ENCODE peak calls at places on chromosomes 5 and 9, in eight cellular contexts. One of them, this sample, is unnamed.

GRCh38 chr5:33903118-33903517 is 11.3 kb upstream of the ADAMTS12 start:
- DNase-seq in ovary: no peak
- DNase-seq in HCT116: no peak
- DNase-seq in transverse colon: no peak
- DNase-seq in IMR-90: no peak
- DNase-seq in testis: no peak
- DNase-seq in uterus: no peak
- DNase-seq in stomach: no peak
- DNase-seq in this sample: no peak

GRCh38 chr9:73118297-73118696 is 33.4 kb upstream of the ANXA1 start:
- DNase-seq in ovary: no peak
- DNase-seq in uterus: no peak
- DNase-seq in transverse colon: no peak
- DNase-seq in testis: no peak
- DNase-seq in IMR-90: no peak
- DNase-seq in HCT116: no peak
- DNase-seq in stomach: no peak
- DNase-seq in this sample: no peak

GRCh38 chr5:32274548-32275420 is 38.0 kb downstream of the MTMR12 start:
- DNase-seq in HCT116: no peak
- DNase-seq in stomach: no peak
- DNase-seq in ovary: peak; percentile 28
- DNase-seq in uterus: no peak
- DNase-seq in testis: no peak
- DNase-seq in IMR-90: peak; percentile 72
- DNase-seq in transverse colon: no peak
- DNase-seq in this sample: no peak

GRCh38 chr9:114098021-114098659 is 952 bp downstream of the KIF12 start:
- DNase-seq in uterus: peak; percentile 26
- DNase-seq in testis: peak; percentile 46
- DNase-seq in stomach: peak; percentile 63
- DNase-seq in ovary: peak; percentile 49
- DNase-seq in transverse colon: peak; percentile 70
- DNase-seq in HCT116: peak; percentile 23
- DNase-seq in IMR-90: no peak
- DNase-seq in this sample: peak; percentile 80

GRCh38 chr9:16871358-16872151 is 1.1 kb upstream of the BNC2 start:
- DNase-seq in HCT116: no peak
- DNase-seq in ovary: peak; percentile 69
- DNase-seq in IMR-90: peak; percentile 88
- DNase-seq in stomach: peak; percentile 35
- DNase-seq in uterus: peak; percentile 61
- DNase-seq in transverse colon: peak; percentile 44
- DNase-seq in testis: peak; percentile 59
- DNase-seq in this sample: peak; percentile 53

GRCh38 chr5:44862808-44863207 is 54.1 kb downstream of the MRPS30 start:
- DNase-seq in IMR-90: peak; percentile 1
- DNase-seq in testis: no peak
- DNase-seq in stomach: no peak
- DNase-seq in HCT116: peak; percentile 41
- DNase-seq in transverse colon: no peak
- DNase-seq in uterus: no peak
- DNase-seq in ovary: no peak
- DNase-seq in this sample: no peak

GRCh38 chr5:74257645-74258328 is 382.7 kb downstream of the ENC1 start:
- DNase-seq in HCT116: no peak
- DNase-seq in uterus: peak; percentile 84
- DNase-seq in IMR-90: peak; percentile 55
- DNase-seq in transverse colon: peak; percentile 81
- DNase-seq in testis: peak; percentile 69
- DNase-seq in ovary: peak; percentile 76
- DNase-seq in stomach: peak; percentile 50
- DNase-seq in this sample: peak; percentile 36

GRCh38 chr9:98926016-98926415 is 17.7 kb upstream of the COL15A1 start:
- DNase-seq in IMR-90: peak; percentile 66
- DNase-seq in uterus: no peak
- DNase-seq in HCT116: no peak
- DNase-seq in transverse colon: no peak
- DNase-seq in ovary: no peak
- DNase-seq in stomach: no peak
- DNase-seq in testis: no peak
- DNase-seq in this sample: no peak

GRCh38 chr5:179293276-179293675 is 52.0 kb downstream of the ADAMTS2 start:
- DNase-seq in transverse colon: no peak
- DNase-seq in stomach: no peak
- DNase-seq in IMR-90: no peak
- DNase-seq in uterus: peak; percentile 23
- DNase-seq in testis: peak; percentile 43
- DNase-seq in HCT116: no peak
- DNase-seq in ovary: peak; percentile 8
- DNase-seq in this sample: no peak

GRCh38 chr9:2109066-2109650 is 94.0 kb downstream of the SMARCA2 start:
- DNase-seq in uterus: no peak
- DNase-seq in stomach: no peak
- DNase-seq in ovary: no peak
- DNase-seq in IMR-90: peak; percentile 32
- DNase-seq in transverse colon: no peak
- DNase-seq in testis: no peak
- DNase-seq in HCT116: no peak
- DNase-seq in this sample: no peak

GRCh38 chr9:124282442-124283231 is 24.9 kb downstream of the NEK6 start:
- DNase-seq in HCT116: no peak
- DNase-seq in IMR-90: peak; percentile 79
- DNase-seq in ovary: peak; percentile 81
- DNase-seq in transverse colon: peak; percentile 62
- DNase-seq in testis: peak; percentile 91
- DNase-seq in uterus: peak; percentile 80
- DNase-seq in stomach: peak; percentile 52
- DNase-seq in this sample: peak; percentile 41

GRCh38 chr5:102324714-102325113 is 28.6 kb upstream of the SLCO4C1 start:
- DNase-seq in ovary: no peak
- DNase-seq in transverse colon: no peak
- DNase-seq in IMR-90: no peak
- DNase-seq in uterus: no peak
- DNase-seq in HCT116: no peak
- DNase-seq in testis: no peak
- DNase-seq in stomach: no peak
- DNase-seq in this sample: no peak

GRCh38 chr5:65100846-65101678 is 332.3 kb downstream of the CWC27 start:
- DNase-seq in HCT116: peak; percentile 22
- DNase-seq in transverse colon: peak; percentile 65
- DNase-seq in testis: peak; percentile 82
- DNase-seq in uterus: peak; percentile 35
- DNase-seq in IMR-90: peak; percentile 86
- DNase-seq in ovary: peak; percentile 75
- DNase-seq in stomach: peak; percentile 49
- DNase-seq in this sample: peak; percentile 67
- TF ChIP-seq POLR2A in HCT116: no peak
- TF ChIP-seq POLR2A in transverse colon: no peak
- TF ChIP-seq POLR2A in testis: no peak
- TF ChIP-seq POLR2A in uterus: no peak
- TF ChIP-seq POLR2A in IMR-90: no peak
- TF ChIP-seq POLR2A in ovary: no peak
- TF ChIP-seq POLR2A in stomach: no peak
- TF ChIP-seq POLR2A in this sample: no peak

GRCh38 chr9:106799146-106799545 is 63.8 kb upstream of the ZNF462 start:
- DNase-seq in transverse colon: no peak
- DNase-seq in ovary: no peak
- DNase-seq in HCT116: no peak
- DNase-seq in stomach: no peak
- DNase-seq in uterus: no peak
- DNase-seq in testis: no peak
- DNase-seq in IMR-90: peak; percentile 79
- DNase-seq in this sample: no peak

GRCh38 chr9:106796771-106797170 is 66.2 kb upstream of the ZNF462 start:
- DNase-seq in transverse colon: no peak
- DNase-seq in HCT116: no peak
- DNase-seq in IMR-90: no peak
- DNase-seq in uterus: no peak
- DNase-seq in stomach: no peak
- DNase-seq in ovary: no peak
- DNase-seq in testis: no peak
- DNase-seq in this sample: no peak

GRCh38 chr9:106800691-106801090 is 62.3 kb upstream of the ZNF462 start:
- DNase-seq in testis: no peak
- DNase-seq in transverse colon: no peak
- DNase-seq in HCT116: no peak
- DNase-seq in stomach: no peak
- DNase-seq in uterus: no peak
- DNase-seq in ovary: no peak
- DNase-seq in IMR-90: no peak
- DNase-seq in this sample: no peak

GRCh38 chr9:106797299-106797698 is 65.7 kb upstream of the ZNF462 start:
- DNase-seq in testis: no peak
- DNase-seq in transverse colon: peak; percentile 56
- DNase-seq in uterus: no peak
- DNase-seq in HCT116: no peak
- DNase-seq in stomach: no peak
- DNase-seq in IMR-90: no peak
- DNase-seq in ovary: no peak
- DNase-seq in this sample: no peak

GRCh38 chr9:106798021-106798799 is 64.8 kb upstream of the ZNF462 start:
- DNase-seq in ovary: no peak
- DNase-seq in HCT116: no peak
- DNase-seq in testis: no peak
- DNase-seq in IMR-90: no peak
- DNase-seq in uterus: no peak
- DNase-seq in stomach: no peak
- DNase-seq in transverse colon: no peak
- DNase-seq in this sample: no peak
- H3K27ac ChIP-seq in ovary: no peak overlapping the region
- H3K27ac ChIP-seq in HCT116: no peak overlapping the region
- H3K27ac ChIP-seq in testis: no peak overlapping the region
- H3K27ac ChIP-seq in IMR-90: no peak overlapping the region
- H3K27ac ChIP-seq in uterus: peak overlapping the region; percentile 1
- H3K27ac ChIP-seq in stomach: no peak overlapping the region
- H3K27ac ChIP-seq in transverse colon: no peak overlapping the region
- H3K27ac ChIP-seq in this sample: no peak overlapping the region

GRCh38 chr5:148979104-148979723 is 83.6 kb downstream of the SH3TC2 start:
- DNase-seq in IMR-90: no peak
- DNase-seq in stomach: peak; percentile 57
- DNase-seq in HCT116: no peak
- DNase-seq in uterus: no peak
- DNase-seq in transverse colon: peak; percentile 31
- DNase-seq in testis: no peak
- DNase-seq in ovary: no peak
- DNase-seq in this sample: peak; percentile 46
- TF ChIP-seq POLR2A in IMR-90: no peak
- TF ChIP-seq POLR2A in stomach: no peak
- TF ChIP-seq POLR2A in HCT116: no peak
- TF ChIP-seq POLR2A in uterus: no peak
- TF ChIP-seq POLR2A in transverse colon: no peak
- TF ChIP-seq POLR2A in testis: no peak
- TF ChIP-seq POLR2A in ovary: no peak
- TF ChIP-seq POLR2A in this sample: no peak

DNA sequence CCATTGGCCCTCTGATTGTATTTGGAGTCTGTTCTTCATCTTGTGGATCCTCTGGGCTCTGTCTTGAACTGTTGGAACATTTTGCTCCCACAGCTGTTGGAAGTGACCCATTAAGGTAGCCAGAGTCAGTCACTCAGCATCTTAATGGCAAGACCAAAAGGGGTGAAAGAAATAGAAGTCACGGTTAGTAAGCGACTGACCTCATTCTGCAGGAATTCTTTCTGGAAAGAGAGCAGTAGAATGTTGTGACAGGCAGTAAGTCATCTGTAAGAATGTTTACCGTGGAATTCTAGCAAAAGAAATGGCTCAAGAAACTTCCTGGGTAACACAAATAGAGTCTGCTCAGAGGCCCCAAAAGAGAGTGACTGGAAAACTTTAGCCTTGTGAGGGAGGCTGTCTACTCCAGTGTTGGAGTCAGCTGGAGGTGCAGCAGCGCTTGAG is 28.6 kb upstream of the TNC start:
- DNase-seq in IMR-90: peak; percentile 96
- DNase-seq in uterus: peak; percentile 41
- DNase-seq in testis: no peak
- DNase-seq in HCT116: no peak
- DNase-seq in ovary: no peak
- DNase-seq in transverse colon: no peak
- DNase-seq in stomach: no peak
- DNase-seq in this sample: no peak
- H3K27ac ChIP-seq in IMR-90: peak overlapping the region; percentile 93
- H3K27ac ChIP-seq in uterus: peak overlapping the region; percentile 92
- H3K27ac ChIP-seq in testis: no peak overlapping the region
- H3K27ac ChIP-seq in HCT116: no peak overlapping the region
- H3K27ac ChIP-seq in ovary: no peak overlapping the region
- H3K27ac ChIP-seq in transverse colon: peak overlapping the region; percentile 74
- H3K27ac ChIP-seq in stomach: no peak overlapping the region
- H3K27ac ChIP-seq in this sample: no peak overlapping the region

GRCh38 chr9:134329886-134330285 is 3.6 kb downstream of the RXRA start:
- DNase-seq in transverse colon: peak; percentile 69
- DNase-seq in HCT116: no peak
- DNase-seq in stomach: peak; percentile 50
- DNase-seq in IMR-90: no peak
- DNase-seq in uterus: no peak
- DNase-seq in testis: no peak
- DNase-seq in ovary: peak; percentile 41
- DNase-seq in this sample: no peak
- TF ChIP-seq POLR2A in transverse colon: peak; percentile 41
- TF ChIP-seq POLR2A in HCT116: no peak
- TF ChIP-seq POLR2A in stomach: no peak
- TF ChIP-seq POLR2A in IMR-90: no peak
- TF ChIP-seq POLR2A in uterus: no peak
- TF ChIP-seq POLR2A in testis: no peak
- TF ChIP-seq POLR2A in ovary: no peak
- TF ChIP-seq POLR2A in this sample: no peak

GRCh38 chr9:94721754-94722153 is 4.7 kb upstream of the AOPEP start:
- DNase-seq in HCT116: no peak
- DNase-seq in IMR-90: no peak
- DNase-seq in transverse colon: no peak
- DNase-seq in ovary: no peak
- DNase-seq in stomach: no peak
- DNase-seq in uterus: no peak
- DNase-seq in testis: no peak
- DNase-seq in this sample: no peak

GRCh38 chr9:94718936-94719335 is 7.6 kb upstream of the AOPEP start:
- DNase-seq in ovary: no peak
- DNase-seq in IMR-90: no peak
- DNase-seq in HCT116: no peak
- DNase-seq in transverse colon: no peak
- DNase-seq in uterus: no peak
- DNase-seq in testis: peak; percentile 77
- DNase-seq in stomach: no peak
- DNase-seq in this sample: no peak

GRCh38 chr9:94720846-94721549 is 5.5 kb upstream of the AOPEP start:
- DNase-seq in ovary: no peak
- DNase-seq in testis: no peak
- DNase-seq in stomach: no peak
- DNase-seq in transverse colon: no peak
- DNase-seq in uterus: no peak
- DNase-seq in IMR-90: no peak
- DNase-seq in HCT116: no peak
- DNase-seq in this sample: no peak

GRCh38 chr9:94717656-94718225 is 8.8 kb upstream of the AOPEP start:
- DNase-seq in ovary: no peak
- DNase-seq in stomach: no peak
- DNase-seq in IMR-90: peak; percentile 54
- DNase-seq in transverse colon: no peak
- DNase-seq in HCT116: no peak
- DNase-seq in uterus: no peak
- DNase-seq in testis: no peak
- DNase-seq in this sample: no peak

GRCh38 chr9:94719878-94720277 is 6.6 kb upstream of the AOPEP start:
- DNase-seq in HCT116: no peak
- DNase-seq in stomach: no peak
- DNase-seq in transverse colon: no peak
- DNase-seq in testis: no peak
- DNase-seq in IMR-90: no peak
- DNase-seq in ovary: no peak
- DNase-seq in uterus: no peak
- DNase-seq in this sample: no peak
- H3K27ac ChIP-seq in HCT116: no peak overlapping the region
- H3K27ac ChIP-seq in stomach: no peak overlapping the region
- H3K27ac ChIP-seq in transverse colon: no peak overlapping the region
- H3K27ac ChIP-seq in testis: no peak overlapping the region
- H3K27ac ChIP-seq in IMR-90: no peak overlapping the region
- H3K27ac ChIP-seq in ovary: no peak overlapping the region
- H3K27ac ChIP-seq in uterus: no peak overlapping the region
- H3K27ac ChIP-seq in this sample: no peak overlapping the region